ENCODE peak calls at places on chromosomes 16 and 17, in seven cellular contexts. Q is brain microvascular endothelial cell; I is CD4-positive, alpha-beta memory T cell; W is neuronal stem cell; X is lower lobe of right lung; M is GM12878; T is MM.1S. A is an unnamed sample.

GRCh38 chr17:61414141-61414935 is 14.7 kb downstream of the TBX2 start:
- DNase-seq in Q (no peak), I (no peak), W (no peak), X (peak), M (no peak), T (no peak), A (no peak)

GRCh38 chr17:50768348-50768761 is 1.0 kb upstream of the ANKRD40CL start:
- DNase-seq in Q (no peak), I (no peak), W (no peak), X (peak), M (no peak), T (no peak), A (peak)

GRCh38 chr17:43900183-43900857 is 7.0 kb downstream of the MPP2 start:
- DNase-seq in Q (peak), I (peak), W (peak), X (peak), M (no peak), T (peak), A (peak)

GRCh38 chr17:17840751-17841591 is 4.2 kb upstream of the SREBF1 start:
- DNase-seq in Q (peak), I (no peak), W (no peak), X (no peak), M (no peak), T (no peak), A (no peak)

GRCh38 chr17:20266806-20267458 is 200.4 kb downstream of the LGALS9B start:
- DNase-seq in Q (peak), I (no peak), W (no peak), X (no peak), M (no peak), T (no peak), A (no peak)

GRCh38 chr17:21190078-21190477 is 23.9 kb downstream of the TMEM11 start:
- DNase-seq in Q (no peak), I (no peak), W (no peak), X (no peak), M (no peak), T (no peak), A (no peak)

GRCh38 chr17:72426948-72427760 is 306.3 kb downstream of the SOX9 start:
- DNase-seq in Q (no peak), I (no peak), W (no peak), X (no peak), M (no peak), T (no peak), A (no peak)

GRCh38 chr17:43970366-43970765 is 16.6 kb upstream of the PYY start:
- DNase-seq in Q (no peak), I (no peak), W (no peak), X (no peak), M (no peak), T (no peak), A (no peak)

GRCh38 chr16:88591577-88592021 is 21.4 kb downstream of the ZC3H18 start:
- DNase-seq in Q (no peak), I (no peak), W (no peak), X (no peak), M (peak), T (peak), A (no peak)

DNA sequence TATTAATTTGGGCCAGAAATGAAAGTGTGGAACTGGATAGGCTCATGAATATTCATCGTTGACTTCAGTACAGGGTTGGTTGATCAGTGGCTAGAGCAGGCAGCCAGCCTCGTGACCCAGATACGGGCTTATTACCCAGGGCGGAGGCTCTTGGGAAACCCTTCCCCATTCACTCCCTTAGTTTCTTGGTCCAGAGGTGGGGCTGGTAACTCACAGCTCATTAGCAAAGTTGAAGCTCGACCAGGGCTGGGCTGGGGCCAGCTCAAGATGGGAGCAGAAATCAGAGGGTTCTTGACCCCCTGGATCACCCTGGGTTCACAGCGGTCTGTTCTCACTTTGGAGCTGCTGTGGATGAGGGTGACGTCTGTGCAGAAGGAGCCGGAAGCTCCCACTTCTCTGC is 44.6 kb upstream of the GSE1 start:
- DNase-seq in Q (no peak), I (no peak), W (no peak), X (peak), M (no peak), T (no peak), A (no peak)
- H3K27ac ChIP-seq in Q (no peak), I (no peak), W (no peak), X (peak), M (no peak), T (no peak), A (peak)

DNA sequence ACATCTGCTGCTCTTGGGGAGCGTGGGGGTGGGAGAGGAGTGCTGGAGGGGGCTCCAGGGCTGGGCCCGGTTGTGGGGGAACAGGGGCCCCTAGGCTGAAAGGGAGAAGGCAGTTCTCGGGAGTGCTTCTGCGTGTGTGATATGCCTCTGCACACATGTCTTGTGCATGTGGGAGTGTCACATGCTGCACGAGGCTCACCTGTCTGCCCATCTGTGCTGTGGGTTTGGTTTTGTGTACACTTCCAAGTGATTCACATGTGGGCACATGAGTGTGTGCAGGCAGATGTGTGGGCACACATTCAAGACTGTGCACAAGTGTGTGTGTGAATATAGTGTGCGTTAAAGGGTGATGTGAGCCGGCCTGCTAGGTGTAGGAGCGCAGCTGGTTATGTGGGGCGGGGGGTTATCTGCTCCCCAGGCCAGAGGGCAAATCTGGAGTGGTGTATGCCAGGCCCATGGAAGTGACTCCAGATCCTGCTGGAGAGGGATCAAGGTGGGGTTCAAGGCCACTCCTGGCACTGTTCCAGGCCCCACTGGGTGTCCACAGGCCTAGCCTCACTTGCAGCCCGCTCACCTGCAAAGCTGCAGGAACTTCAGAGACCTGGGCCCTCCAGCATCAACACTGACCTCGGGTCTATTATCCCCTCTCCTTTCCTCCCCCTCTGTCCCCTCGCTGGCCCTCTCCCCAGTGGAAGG is 3.8 kb upstream of the BAHCC1 start:
- DNase-seq in Q (no peak), I (no peak), W (no peak), X (no peak), M (no peak), T (no peak), A (no peak)
- H3K4me3 ChIP-seq in Q (no peak), I (no peak), W (peak), X (peak), M (no peak), T (no peak), A (no peak)

GRCh38 chr17:9195961-9196668 is 174.8 kb downstream of the NTN1 start:
- DNase-seq in Q (no peak), I (no peak), W (peak), X (no peak), M (no peak), T (no peak), A (peak)
- H3K27ac ChIP-seq in Q (no peak), I (no peak), W (peak), X (no peak), M (no peak), T (no peak), A (no peak)

GRCh38 chr16:23755484-23755809 is 621 bp downstream of the CHP2 start:
- DNase-seq in Q (no peak), I (no peak), W (no peak), X (no peak), M (no peak), T (no peak), A (no peak)
- H3K4me3 ChIP-seq in Q (no peak), I (no peak), W (no peak), X (no peak), M (no peak), T (no peak), A (no peak)

GRCh38 chr16:4263504-4264436 is 9.1 kb downstream of the TFAP4 start:
- DNase-seq in Q (peak), I (no peak), W (peak), X (peak), M (no peak), T (no peak), A (peak)
- H3K27ac ChIP-seq in Q (no peak), I (no peak), W (no peak), X (peak), M (no peak), T (no peak), A (peak)

GRCh38 chr17:4948997-4949320 is 629 bp upstream of the PFN1 start:
- DNase-seq in Q (no peak), I (peak), W (peak), X (peak), M (no peak), T (peak), A (peak)
- H3K4me3 ChIP-seq in Q (peak), I (peak), W (peak), X (peak), M (peak), T (peak), A (peak)